ENCODE peak calls at places on chromosome 22, in six cellular contexts. G is MM.1S, H is left ventricle myocardium inferior, F is esophagus squamous epithelium, C is thyroid gland, P is A549. T is an unnamed sample.

GRCh38 chr22:37740455-37741311 is 43.8 kb downstream of the TRIOBP start:
- DNase-seq in G (no peak), H (no peak), F (no peak), C (no peak), P (no peak), T (no peak)

GRCh38 chr22:46934746-46935491 is 172.5 kb downstream of the TBC1D22A start:
- DNase-seq in G (no peak), H (no peak), F (no peak), C (peak; percentile 27), P (peak; percentile 56), T (no peak)

GRCh38 chr22:37802310-37803194 is 5.2 kb upstream of the GCAT start:
- DNase-seq in G (no peak), H (peak; percentile 70), F (no peak), C (peak; percentile 77), P (peak; percentile 45), T (no peak)

GRCh38 chr22:46572911-46573780 is 35.7 kb upstream of the CELSR1 start:
- DNase-seq in G (no peak), H (peak; percentile 27), F (no peak), C (no peak), P (no peak), T (no peak)

GRCh38 chr22:44358723-44359440 is 46.1 kb upstream of the SHISAL1 start:
- DNase-seq in G (no peak), H (peak; percentile 11), F (no peak), C (no peak), P (no peak), T (no peak)

GRCh38 chr22:44002324-44002723 is 21.8 kb upstream of the PARVB start:
- DNase-seq in G (no peak), H (no peak), F (no peak), C (no peak), P (no peak), T (no peak)

GRCh38 chr22:49693848-49694247 is 133.8 kb downstream of the BRD1 start:
- DNase-seq in G (no peak), H (no peak), F (no peak), C (no peak), P (no peak), T (no peak)

GRCh38 chr22:37806409-37807338 is 1.1 kb upstream of the GCAT start:
- DNase-seq in G (no peak), H (no peak), F (no peak), C (peak; percentile 65), P (peak; percentile 32), T (no peak)

GRCh38 chr22:24845036-24845918 is 39.3 kb downstream of the SGSM1 start:
- DNase-seq in G (no peak), H (no peak), F (no peak), C (no peak), P (peak; percentile 20), T (peak; percentile 30)

GRCh38 chr22:21624880-21625791 is 4.7 kb downstream of the YDJC start:
- DNase-seq in G (no peak), H (no peak), F (no peak), C (no peak), P (no peak), T (no peak)

GRCh38 chr22:27794244-27794643 is 7.3 kb downstream of the MN1 start:
- DNase-seq in G (no peak), H (no peak), F (no peak), C (no peak), P (no peak), T (no peak)

GRCh38 chr22:44003776-44004460 is 20.2 kb upstream of the PARVB start:
- DNase-seq in G (no peak), H (no peak), F (no peak), C (no peak), P (no peak), T (no peak)

GRCh38 chr22:27163162-27164137 is 506.1 kb downstream of the MIAT start:
- DNase-seq in G (no peak), H (no peak), F (no peak), C (no peak), P (no peak), T (no peak)

GRCh38 chr22:37552560-37553163 is 7.6 kb upstream of the CDC42EP1 start:
- DNase-seq in G (no peak), H (peak; percentile 71), F (no peak), C (no peak), P (no peak), T (no peak)

GRCh38 chr22:41234815-41235687 is 5.7 kb downstream of the CHADL start:
- DNase-seq in G (no peak), H (no peak), F (no peak), C (no peak), P (no peak), T (no peak)

GRCh38 chr22:45319319-45319675 is 9.6 kb downstream of the FAM118A start:
- DNase-seq in G (no peak), H (peak; percentile 45), F (no peak), C (no peak), P (no peak), T (no peak)

GRCh38 chr22:36478966-36479365 is 2.5 kb downstream of the TXN2 start:
- DNase-seq in G (no peak), H (no peak), F (no peak), C (no peak), P (no peak), T (no peak)

GRCh38 chr22:44737414-44738346 is 14.7 kb upstream of the ARHGAP8 start:
- DNase-seq in G (no peak), H (no peak), F (no peak), C (no peak), P (no peak), T (no peak)

GRCh38 chr22:45878901-45879551 is 97.9 kb downstream of the WNT7B start:
- DNase-seq in G (no peak), H (no peak), F (no peak), C (peak; percentile 1), P (no peak), T (no peak)

GRCh38 chr22:27537481-27537891 is 264.1 kb downstream of the MN1 start:
- DNase-seq in G (no peak), H (peak; percentile 58), F (no peak), C (no peak), P (no peak), T (no peak)

GRCh38 chr22:44479662-44480061 is 18.4 kb downstream of the RTL6 start:
- DNase-seq in G (no peak), H (no peak), F (no peak), C (no peak), P (no peak), T (no peak)

GRCh38 chr22:47012589-47013365 is 250.3 kb downstream of the TBC1D22A start:
- DNase-seq in G (no peak), H (no peak), F (no peak), C (no peak), P (no peak), T (no peak)

GRCh38 chr22:38110008-38110862 is at the start of gene BAIAP2L2:
- DNase-seq in G (no peak), H (no peak), F (no peak), C (no peak), P (peak; percentile 78), T (no peak)

GRCh38 chr22:49362393-49362792 is 465.3 kb downstream of the BRD1 start:
- DNase-seq in G (no peak), H (no peak), F (no peak), C (no peak), P (no peak), T (no peak)

GRCh38 chr22:42330953-42331525 is 60.6 kb upstream of the TCF20 start:
- DNase-seq in G (no peak), H (no peak), F (no peak), C (no peak), P (no peak), T (no peak)
- TF ChIP-seq CTCF in G (no peak), H (no peak), F (no peak), C (no peak), P (no peak), T (no peak)

DNA sequence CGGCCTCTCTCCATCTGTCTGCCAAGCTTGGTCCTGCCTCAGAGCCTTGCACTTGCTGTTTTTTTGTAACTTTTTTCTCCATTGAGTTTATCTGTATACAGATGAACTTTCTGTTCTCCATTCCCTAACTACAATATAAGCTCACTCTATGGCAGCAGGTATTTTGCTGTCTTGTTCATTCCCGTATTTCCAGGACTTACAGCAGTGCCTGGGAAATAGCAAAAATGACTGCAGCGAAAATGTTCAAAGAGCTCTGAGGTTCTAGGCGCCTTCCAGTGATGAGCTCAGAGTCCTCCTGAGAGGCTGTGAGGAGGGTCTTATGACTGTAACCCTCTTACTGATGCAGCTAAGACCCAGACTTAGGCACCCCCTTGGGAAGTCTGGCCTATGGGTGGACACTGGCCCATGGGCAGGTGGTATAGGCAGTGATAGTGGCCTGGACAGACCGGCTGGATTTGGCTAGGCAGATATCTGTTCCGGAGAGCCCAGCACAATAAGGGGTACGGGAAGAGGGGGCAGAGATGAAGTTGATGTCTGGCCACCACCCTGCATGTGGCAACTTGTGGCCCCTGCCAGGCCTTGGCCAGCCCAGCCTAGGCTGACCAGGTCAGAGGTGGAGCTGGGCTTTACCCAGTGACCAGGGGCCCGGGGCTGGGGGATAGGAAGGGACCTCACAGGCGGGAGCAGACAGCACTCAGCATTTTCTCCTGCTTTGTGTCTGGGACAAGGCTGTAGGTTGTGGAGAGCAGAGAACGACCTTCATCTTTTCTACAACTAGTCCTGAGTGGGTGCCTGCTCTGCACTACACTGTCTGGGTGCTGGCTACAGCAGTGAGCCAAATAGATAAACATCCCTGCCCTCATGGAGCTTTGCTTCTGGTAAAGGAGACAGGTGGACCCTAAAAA is 4.6 kb downstream of the ATF4 start:
- DNase-seq in G (no peak), H (no peak), F (no peak), C (no peak), P (no peak), T (no peak)
- H3K4me1 ChIP-seq in G (peaks cover 38% of the 10 kb centered on the region), H (peaks cover 83% of the 10 kb centered on the region), F (peaks cover 86% of the 10 kb centered on the region), C (peaks cover 62% of the 10 kb centered on the region), P (peaks cover 29% of the 10 kb centered on the region), T (peaks cover 34% of the 10 kb centered on the region)

GRCh38 chr22:17164392-17165024 is 5.4 kb upstream of the HDHD5 start:
- DNase-seq in G (no peak), H (no peak), F (no peak), C (no peak), P (peak; percentile 24), T (no peak)
- TF ChIP-seq CTCF in G (peak; percentile 11), H (no peak), F (no peak), C (no peak), P (no peak), T (no peak)

GRCh38 chr22:23786261-23786710 is 480 bp upstream of the SMARCB1 start:
- DNase-seq in G (peak; percentile 70), H (no peak), F (no peak), C (no peak), P (no peak), T (no peak)

GRCh38 chr22:23789121-23789520 is 2.4 kb downstream of the SMARCB1 start:
- DNase-seq in G (no peak), H (no peak), F (no peak), C (no peak), P (no peak), T (no peak)

GRCh38 chr22:23787600-23787896 is 782 bp downstream of the SMARCB1 start:
- DNase-seq in G (no peak), H (no peak), F (no peak), C (no peak), P (peak; percentile 15), T (no peak)

GRCh38 chr22:23786752-23787599 is at the start of gene SMARCB1:
- DNase-seq in G (peak; percentile 89), H (peak; percentile 93), F (peak; percentile 51), C (peak; percentile 91), P (peak; percentile 86), T (peak; percentile 88)

DNA sequence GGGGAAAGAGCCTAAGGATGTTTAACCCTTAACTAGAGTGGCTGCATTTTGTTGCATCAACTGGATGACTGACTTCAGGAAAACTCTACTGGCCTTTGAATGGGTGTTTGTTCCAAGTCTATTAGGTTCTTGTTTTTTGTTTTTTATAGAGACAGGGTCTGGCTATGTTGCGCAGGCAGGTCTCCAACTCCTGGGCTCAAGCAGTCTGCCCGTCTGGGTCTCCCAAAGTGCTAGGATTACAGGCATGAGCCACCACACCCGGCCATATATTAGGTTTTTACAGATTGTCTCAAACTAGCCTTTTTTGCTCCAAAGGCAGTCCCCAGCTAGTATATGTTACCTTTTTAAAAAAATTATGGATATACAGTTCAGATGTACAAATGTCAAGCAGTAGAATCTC is 1.1 kb downstream of the SMARCB1 start:
- DNase-seq in G (no peak), H (no peak), F (no peak), C (no peak), P (no peak), T (no peak)
- H3K4me1 ChIP-seq in G (peaks cover 18% of the 10 kb centered on the region), H (peaks cover 68% of the 10 kb centered on the region), F (peaks cover 67% of the 10 kb centered on the region), C (peaks cover 21% of the 10 kb centered on the region), P (peaks cover 28% of the 10 kb centered on the region), T (peaks cover 16% of the 10 kb centered on the region)

T was measured in thoracic aorta.